ENCODE peak calls at places on chromosomes 1 and 21, in nine cellular contexts. J is progenitor cell of endocrine pancreas, A is astrocyte of the spinal cord, Q is GM12865, F is left ventricle myocardium inferior, M is uterus, N is kidney epithelial cell, T is keratinocyte, P is endothelial cell. Z is an unnamed sample.

GRCh38 chr1:228393268-228393699 is 13.4 kb downstream of the TRIM11 start:
- DNase-seq in J (no peak), A (peak), Q (no peak), F (peak), M (no peak), N (no peak), T (no peak), P (peak), Z (no peak)

GRCh38 chr1:156881101-156881500 is 12.4 kb upstream of the PEAR1 start:
- DNase-seq in J (no peak), A (no peak), Q (no peak), F (no peak), M (no peak), N (no peak), T (no peak), P (no peak), Z (no peak)

GRCh38 chr1:64209221-64209620 is 5.8 kb downstream of the UBE2U start:
- DNase-seq in J (no peak), A (no peak), Q (no peak), F (no peak), M (no peak), N (no peak), T (no peak), P (no peak), Z (no peak)

GRCh38 chr1:228794173-228794572 is 58.9 kb downstream of the RHOU start:
- DNase-seq in J (no peak), A (peak), Q (peak), F (no peak), M (no peak), N (no peak), T (no peak), P (no peak), Z (no peak)

GRCh38 chr1:201096977-201097856 is 15.0 kb downstream of the CACNA1S start:
- DNase-seq in J (no peak), A (no peak), Q (no peak), F (no peak), M (no peak), N (no peak), T (no peak), P (no peak), Z (no peak)

GRCh38 chr1:36206323-36206858 is 17.9 kb upstream of the THRAP3 start:
- DNase-seq in J (no peak), A (no peak), Q (no peak), F (no peak), M (no peak), N (no peak), T (no peak), P (no peak), Z (no peak)

GRCh38 chr1:206555473-206555935 is 48.2 kb downstream of the RASSF5 start:
- DNase-seq in J (no peak), A (no peak), Q (peak), F (peak), M (peak), N (no peak), T (no peak), P (no peak), Z (no peak)

GRCh38 chr1:225990705-225991464 is 8.3 kb downstream of the SDE2 start:
- DNase-seq in J (no peak), A (no peak), Q (peak), F (no peak), M (no peak), N (no peak), T (no peak), P (no peak), Z (no peak)

GRCh38 chr1:87968259-87968955 is 639.7 kb downstream of the LMO4 start:
- DNase-seq in J (no peak), A (peak), Q (no peak), F (peak), M (peak), N (peak), T (no peak), P (no peak), Z (peak)

GRCh38 chr1:102941364-102941947 is 166.9 kb downstream of the COL11A1 start:
- DNase-seq in J (no peak), A (no peak), Q (no peak), F (no peak), M (no peak), N (no peak), T (no peak), P (no peak), Z (no peak)

GRCh38 chr1:25505706-25506385 is 37.6 kb upstream of the LDLRAP1 start:
- DNase-seq in J (no peak), A (no peak), Q (no peak), F (no peak), M (no peak), N (no peak), T (no peak), P (no peak), Z (no peak)

GRCh38 chr1:65278344-65279091 is 30.8 kb upstream of the DNAJC6 start:
- DNase-seq in J (no peak), A (no peak), Q (no peak), F (no peak), M (no peak), N (no peak), T (no peak), P (peak), Z (no peak)

GRCh38 chr1:35557118-35557610 is at the start of gene KIAA0319L:
- DNase-seq in J (peak), A (no peak), Q (no peak), F (peak), M (peak), N (no peak), T (no peak), P (peak), Z (peak)

GRCh38 chr1:198678301-198678836 is 39.5 kb downstream of the PTPRC start:
- DNase-seq in J (no peak), A (no peak), Q (peak), F (no peak), M (no peak), N (no peak), T (no peak), P (no peak), Z (no peak)

GRCh38 chr1:29426701-29427279 is 190.5 kb downstream of the PTPRU start:
- DNase-seq in J (no peak), A (no peak), Q (no peak), F (peak), M (no peak), N (no peak), T (no peak), P (no peak), Z (no peak)

GRCh38 chr1:8412183-8412831 is 94.4 kb downstream of the SLC45A1 start:
- DNase-seq in J (no peak), A (peak), Q (no peak), F (no peak), M (peak), N (no peak), T (peak), P (no peak), Z (no peak)

GRCh38 chr1:5739561-5740078 is 252.6 kb downstream of the NPHP4 start:
- DNase-seq in J (no peak), A (no peak), Q (no peak), F (no peak), M (no peak), N (no peak), T (no peak), P (no peak), Z (no peak)
- TF ChIP-seq CTCF in J (no peak), A (no peak), Q (no peak), F (no peak), M (no peak), N (no peak), T (no peak), P (no peak), Z (no peak)

DNA sequence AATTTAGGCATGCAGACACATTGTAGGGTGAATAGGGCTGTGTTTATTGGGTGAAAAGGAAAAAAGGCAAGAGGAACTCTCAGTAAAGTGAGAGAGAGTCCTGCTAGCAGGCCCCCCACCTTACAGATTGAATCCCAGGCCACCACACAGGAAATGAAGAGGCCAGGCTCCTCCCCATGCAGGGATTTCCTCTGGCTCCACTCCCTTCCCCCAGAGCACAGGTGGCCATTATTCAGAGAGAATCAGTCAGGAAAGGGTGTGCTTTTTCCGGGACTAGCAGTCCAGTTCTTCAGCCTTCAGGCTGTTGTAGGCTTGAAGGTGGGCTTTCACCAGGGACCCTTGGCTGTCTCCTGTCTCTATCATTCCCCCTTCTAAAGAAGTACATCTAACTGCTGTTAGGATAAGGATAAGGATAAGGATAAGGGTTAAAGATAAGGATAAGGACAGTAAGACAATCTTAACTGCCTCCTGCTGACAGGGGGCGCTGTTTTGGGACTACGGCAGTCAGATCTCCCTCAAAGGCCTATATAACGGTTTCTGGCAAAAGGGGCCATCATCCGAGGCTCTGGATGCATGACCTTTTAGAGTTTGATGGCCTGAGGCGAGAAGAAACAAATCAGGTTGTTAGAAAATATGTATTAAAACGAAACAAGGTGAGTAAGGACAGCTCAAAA is 26.3 kb downstream of the ZNF648 start:
- DNase-seq in J (no peak), A (no peak), Q (peak), F (no peak), M (no peak), N (no peak), T (no peak), P (no peak), Z (no peak)
- TF ChIP-seq CTCF in J (peak), A (peak), Q (peak), F (peak), M (no peak), N (no peak), T (peak), P (peak), Z (peak)

DNA sequence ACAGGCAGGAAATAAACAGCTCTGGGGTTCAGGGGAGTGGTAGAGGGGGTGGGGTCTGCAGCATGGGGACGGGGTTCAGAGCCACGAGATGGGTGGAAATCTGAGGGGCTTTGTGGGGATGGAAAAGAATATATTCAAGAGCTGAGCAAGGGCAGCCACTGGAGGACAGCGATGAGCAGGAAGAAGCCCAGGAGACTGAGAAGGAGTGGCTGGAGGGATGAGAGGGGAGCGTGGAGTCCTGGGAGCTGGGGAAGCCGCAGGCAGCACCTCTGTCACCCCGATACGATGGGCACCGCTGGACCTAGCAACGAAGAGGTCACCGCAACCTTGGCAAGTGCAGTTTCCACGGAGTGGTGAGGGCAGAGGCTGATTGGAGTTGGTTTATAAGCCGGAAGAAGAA is 10.0 kb upstream of the KCNAB2 start:
- DNase-seq in J (no peak), A (no peak), Q (no peak), F (no peak), M (no peak), N (no peak), T (no peak), P (no peak), Z (no peak)
- TF ChIP-seq CTCF in J (no peak), A (no peak), Q (no peak), F (no peak), M (no peak), N (peak), T (no peak), P (no peak), Z (no peak)

DNA sequence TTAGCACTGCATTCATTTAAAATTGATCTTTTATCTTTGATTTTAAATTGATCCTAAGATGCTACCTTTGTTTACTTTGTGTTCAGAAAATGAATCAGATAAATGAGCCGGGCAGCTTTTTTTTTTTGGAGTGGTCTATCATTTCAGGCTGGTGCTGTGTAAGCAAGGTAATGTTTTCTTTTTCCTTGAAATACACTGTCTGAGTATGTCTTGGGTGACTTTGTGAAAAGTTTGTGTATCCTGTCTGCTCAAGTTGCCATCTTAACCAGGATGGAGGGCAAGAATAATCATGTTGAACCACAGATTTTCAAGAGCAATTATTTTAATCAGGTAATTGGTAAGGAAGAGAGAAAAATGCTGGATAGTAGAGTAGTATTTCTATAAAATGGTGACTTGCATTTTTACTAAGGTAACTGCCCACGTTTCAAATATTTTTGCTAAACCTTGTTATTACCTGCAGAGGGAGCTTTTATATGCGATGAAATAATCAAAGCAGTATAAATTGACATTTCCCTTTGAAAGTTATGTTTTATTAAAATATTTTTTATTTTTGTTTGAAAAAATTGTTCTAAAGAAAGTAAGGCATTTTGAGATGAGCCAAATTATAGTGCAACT is 11.1 kb downstream of the ADGRL2 start:
- DNase-seq in J (no peak), A (peak), Q (no peak), F (no peak), M (no peak), N (no peak), T (no peak), P (no peak), Z (no peak)
- TF ChIP-seq CTCF in J (peak), A (peak), Q (no peak), F (peak), M (no peak), N (peak), T (no peak), P (peak), Z (peak)

DNA sequence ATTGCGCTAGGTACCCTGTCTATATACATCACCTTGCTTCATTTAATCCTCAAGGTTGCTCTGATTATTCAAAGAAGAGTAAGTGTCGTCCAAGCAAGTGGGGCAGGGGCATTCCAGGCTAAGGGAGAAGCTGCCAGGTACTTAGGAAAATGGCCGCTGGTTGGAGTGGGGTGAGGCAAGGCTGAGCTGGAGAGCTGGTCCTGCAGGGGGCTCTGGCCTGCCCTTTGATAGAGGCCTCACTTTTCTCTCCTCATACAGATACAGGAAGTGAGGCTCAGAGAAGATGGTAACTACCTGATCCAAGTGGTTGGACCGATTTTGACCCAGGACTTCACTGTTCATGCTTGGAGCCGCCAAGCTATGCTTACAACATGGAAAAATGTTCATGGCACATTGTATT is 86.9 kb upstream of the ZBTB40 start:
- DNase-seq in J (no peak), A (no peak), Q (no peak), F (no peak), M (no peak), N (no peak), T (no peak), P (no peak), Z (no peak)
- TF ChIP-seq CTCF in J (peak), A (peak), Q (no peak), F (no peak), M (no peak), N (no peak), T (no peak), P (no peak), Z (no peak)

DNA sequence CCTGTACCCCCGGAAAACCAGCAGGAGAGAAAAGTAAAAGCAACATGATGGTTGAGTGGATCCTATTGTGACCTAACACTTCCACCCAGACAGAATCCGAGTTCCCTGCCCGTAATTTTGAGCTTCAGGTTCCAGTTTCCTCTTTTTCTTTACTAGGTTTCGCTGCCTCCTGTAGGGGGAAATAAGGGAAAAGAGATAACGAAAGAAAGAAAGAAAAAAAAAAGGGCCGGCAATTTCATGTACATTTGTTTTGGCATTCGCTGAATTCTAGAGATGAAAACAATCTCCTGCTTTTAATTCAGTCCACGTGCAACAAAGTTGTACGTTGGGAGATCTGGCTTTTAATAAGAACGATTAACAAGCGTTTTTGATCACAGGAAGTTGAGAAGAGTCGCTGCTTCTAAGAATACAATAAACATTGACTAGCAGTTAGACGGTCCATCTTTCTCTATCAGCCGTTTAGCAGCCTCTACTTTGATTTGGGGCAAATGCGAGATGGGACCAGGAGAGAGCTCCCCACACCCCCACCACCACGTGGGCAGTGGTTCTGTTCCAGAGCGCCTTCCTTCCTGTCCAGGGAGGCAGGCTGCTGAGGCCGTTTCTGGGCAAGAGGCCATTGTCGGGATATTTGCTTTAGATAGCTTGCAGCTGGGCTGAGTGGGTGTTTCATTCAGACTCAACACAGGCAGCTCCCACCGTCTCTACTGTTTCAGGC is 155.9 kb upstream of the RUNX1 start:
- DNase-seq in J (no peak), A (peak), Q (no peak), F (peak), M (peak), N (no peak), T (no peak), P (peak), Z (no peak)
- TF ChIP-seq CTCF in J (no peak), A (no peak), Q (no peak), F (no peak), M (no peak), N (no peak), T (no peak), P (no peak), Z (no peak)